ENCODE peak calls at places on chromosomes 11 and 22, in four cellular contexts. O is SK-N-SH, J is K562, I is GM12892. T is an unnamed sample.
A peak's percentile ranks its signal among the peaks of the same experiment; 100 is the strongest.

GRCh38 chr11:92776676-92777075 is 192.8 kb upstream of the MTNR1B start:
- DNase-seq in O (no peak), J (no peak), I (no peak), T (no peak)

GRCh38 chr22:39245130-39246039 is 603 bp upstream of the PDGFB start:
- DNase-seq in O (no peak), J (no peak), I (no peak), T (no peak)

GRCh38 chr11:46913484-46913883 is 4.9 kb downstream of the LRP4 start:
- DNase-seq in O (no peak), J (no peak), I (no peak), T (no peak)

GRCh38 chr11:62153617-62154016 is 29.8 kb downstream of the INCENP start:
- DNase-seq in O (no peak), J (no peak), I (no peak), T (no peak)

GRCh38 chr22:31441652-31442051 is 42.2 kb downstream of the DRG1 start:
- DNase-seq in O (no peak), J (no peak), I (no peak), T (no peak)

GRCh38 chr22:22789922-22790845 is 97.4 kb upstream of the IGLL5 start:
- DNase-seq in O (no peak), J (no peak), I (no peak), T (no peak)

GRCh38 chr11:76824980-76825725 is 35.6 kb upstream of the ACER3 start:
- DNase-seq in O (no peak), J (no peak), I (no peak), T (no peak)

GRCh38 chr11:57903441-57904123 is 120.1 kb upstream of the OR9Q1 start:
- DNase-seq in O (no peak), J (peak; percentile 58), I (peak; percentile 5), T (peak; percentile 8)

GRCh38 chr11:46330887-46331652 is 16.2 kb upstream of the DGKZ start:
- DNase-seq in O (no peak), J (no peak), I (no peak), T (no peak)

GRCh38 chr11:65867284-65868071 is 5.1 kb downstream of the EFEMP2 start:
- DNase-seq in O (peak; percentile 73), J (peak; percentile 51), I (no peak), T (no peak)

GRCh38 chr11:72439455-72439854 is 5.1 kb upstream of the CLPB start:
- DNase-seq in O (no peak), J (no peak), I (no peak), T (no peak)

GRCh38 chr11:79159657-79160450 is 281.0 kb downstream of the TENM4 start:
- DNase-seq in O (no peak), J (no peak), I (no peak), T (no peak)

DNA sequence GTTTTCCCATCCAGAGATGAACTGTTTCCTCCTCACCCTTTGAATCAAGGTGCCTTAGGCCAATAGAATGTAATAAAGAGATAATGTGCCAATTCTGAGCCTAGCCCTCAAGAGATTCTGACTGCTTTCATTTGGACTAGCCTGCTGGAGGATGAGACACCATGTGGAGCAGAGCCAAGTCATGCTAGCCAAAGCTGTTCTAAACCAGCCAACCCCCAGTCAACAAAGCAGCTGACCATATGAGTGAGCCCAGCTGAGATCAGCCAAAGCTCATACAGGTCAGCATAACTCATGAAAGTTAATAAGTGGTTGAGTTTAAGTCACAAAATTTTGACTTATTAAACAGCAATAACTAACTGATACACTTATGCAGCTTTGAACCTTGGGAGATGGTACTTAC is 66.7 kb upstream of the DBX1 start:
- DNase-seq in O (no peak), J (no peak), I (no peak), T (no peak)
- TF ChIP-seq TAF1 in O (no peak), J (no peak), I (no peak), T (no peak)

DNA sequence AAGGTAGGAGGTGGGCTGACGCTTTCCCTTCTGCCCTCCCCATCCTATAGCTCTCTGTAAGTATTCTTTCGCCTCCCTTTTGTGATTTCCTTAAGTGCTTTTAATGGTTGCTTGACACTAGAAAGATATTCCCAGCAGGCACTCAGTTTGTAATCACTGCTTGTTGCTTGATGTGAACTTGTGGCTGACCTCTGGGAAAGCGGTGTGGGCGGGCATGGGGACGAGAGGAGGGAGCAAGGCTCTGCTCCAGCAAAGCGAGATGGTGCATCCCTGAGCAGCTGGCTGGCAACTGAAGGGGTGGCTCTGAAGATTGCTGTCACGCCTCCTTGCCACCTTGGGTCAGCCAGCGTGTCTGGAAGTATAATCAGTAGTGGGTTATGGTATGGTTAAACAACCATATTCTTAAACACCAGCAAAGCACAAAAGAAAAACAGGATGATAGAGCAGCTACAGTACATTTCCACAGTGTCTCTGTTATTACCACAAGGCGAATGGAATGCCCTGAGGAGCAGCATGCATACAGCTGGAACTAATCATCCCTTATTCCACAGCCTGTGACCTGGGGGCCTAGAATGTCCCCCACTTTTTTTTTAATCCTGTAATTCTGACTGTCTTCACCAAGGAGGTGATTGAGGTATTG is 124.5 kb downstream of the TRIM44 start:
- DNase-seq in O (peak; percentile 19), J (no peak), I (no peak), T (no peak)
- TF ChIP-seq TAF1 in O (no peak), J (no peak), I (no peak), T (no peak)

DNA sequence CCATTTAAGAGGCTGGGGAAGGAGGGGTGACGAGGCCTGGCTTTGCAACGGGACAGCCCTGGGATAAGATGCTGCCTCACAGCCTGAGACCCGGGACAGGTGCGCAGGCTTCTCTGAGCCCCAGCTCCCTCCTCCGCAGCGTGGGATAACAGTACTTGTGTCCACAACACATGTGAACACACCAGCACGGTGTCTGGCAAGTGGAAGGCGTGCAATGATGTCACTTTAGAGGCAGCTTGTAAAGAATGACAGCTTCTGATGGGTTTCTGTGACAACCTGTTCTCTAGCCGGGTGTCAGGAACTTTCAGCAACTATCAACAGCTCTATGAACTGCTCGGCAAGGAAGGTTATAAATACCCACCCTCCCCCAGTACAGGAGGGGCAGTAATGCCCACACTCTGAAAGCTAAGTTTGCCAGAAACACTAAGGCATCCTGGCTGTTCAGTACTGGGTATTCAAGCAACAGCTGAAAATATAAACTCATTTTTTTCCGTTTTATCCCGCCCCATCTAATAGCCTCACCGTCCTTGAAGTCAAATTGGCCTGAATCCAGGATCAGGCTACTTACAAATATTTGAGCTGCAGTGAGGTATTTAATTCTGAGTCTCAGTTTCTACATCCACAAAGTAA is 59.7 kb downstream of the MYH9 start:
- DNase-seq in O (no peak), J (no peak), I (no peak), T (no peak)
- TF ChIP-seq TAF1 in O (no peak), J (no peak), I (no peak), T (no peak)

GRCh38 chr11:48107188-48107704 is 109.4 kb upstream of the OR4B1 start:
- DNase-seq in O (no peak), J (no peak), I (peak; percentile 34), T (no peak)
- TF ChIP-seq TAF1 in O (no peak), J (no peak), I (no peak), T (no peak)

GRCh38 chr11:82929121-82929520 is 27.6 kb downstream of the DDIAS start:
- DNase-seq in O (no peak), J (no peak), I (no peak), T (no peak)

GRCh38 chr11:82930734-82931133 is 29.2 kb downstream of the DDIAS start:
- DNase-seq in O (no peak), J (no peak), I (no peak), T (no peak)

GRCh38 chr11:82930229-82930628 is 28.7 kb downstream of the DDIAS start:
- DNase-seq in O (no peak), J (no peak), I (no peak), T (no peak)

GRCh38 chr11:82924522-82925224 is 23.1 kb downstream of the DDIAS start:
- DNase-seq in O (no peak), J (no peak), I (no peak), T (no peak)

DNA sequence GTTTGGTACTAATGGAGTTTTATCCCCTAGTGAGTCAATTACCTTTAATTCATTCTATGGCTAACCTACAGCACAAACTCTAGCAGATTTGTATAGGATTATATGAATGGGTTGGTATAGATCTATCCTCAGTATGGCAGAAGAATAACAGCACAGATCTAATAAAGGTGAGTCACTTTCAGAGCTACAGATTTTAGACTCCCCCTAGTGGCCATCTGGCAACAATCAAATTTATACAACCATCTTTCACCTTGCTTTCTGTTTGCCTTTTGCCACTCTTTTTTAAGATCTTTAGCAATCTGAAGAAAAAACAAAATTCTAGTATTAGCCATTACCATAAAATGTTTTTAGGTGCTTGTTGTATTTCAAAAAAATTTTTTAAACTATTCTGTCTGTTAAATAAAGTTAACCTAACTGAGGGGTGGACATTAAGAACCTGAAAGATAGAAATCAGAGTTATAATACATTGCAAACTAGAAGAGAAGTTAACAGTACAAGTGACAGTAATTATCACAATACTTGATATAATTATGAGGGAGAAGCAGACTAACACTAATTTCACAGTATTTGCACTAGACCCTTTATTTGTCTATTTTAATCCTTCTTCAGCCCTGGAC is 25.8 kb downstream of the DDIAS start:
- DNase-seq in O (peak; percentile 54), J (peak; percentile 50), I (peak; percentile 11), T (peak; percentile 17)
- TF ChIP-seq TAF1 in O (no peak), J (no peak), I (no peak), T (no peak)

DNA sequence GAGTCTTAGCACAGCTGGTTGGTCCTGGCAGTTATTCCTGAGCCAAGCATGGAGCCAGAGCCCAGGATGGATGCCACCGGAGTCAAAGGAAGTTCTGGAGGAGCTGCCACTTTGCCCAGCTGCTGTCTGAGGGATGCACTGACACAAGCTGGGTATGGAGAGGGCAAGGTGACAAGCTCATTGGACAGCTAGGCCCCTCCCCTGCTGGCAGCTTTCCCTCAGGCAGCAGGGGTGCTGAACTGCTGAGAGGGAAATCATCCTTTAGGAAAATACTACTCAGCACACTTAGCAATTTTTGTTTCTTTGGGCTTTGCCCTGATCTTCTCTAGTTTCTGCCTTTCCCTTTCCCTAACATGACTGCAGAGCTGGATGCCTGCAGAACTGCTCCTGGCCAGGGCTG is 99.3 kb upstream of the SESN3 start:
- DNase-seq in O (no peak), J (no peak), I (no peak), T (no peak)
- TF ChIP-seq TAF1 in O (no peak), J (no peak), I (no peak), T (no peak)

GRCh38 chr11:104803770-104804169 is 94.5 kb downstream of the CASP12 start:
- DNase-seq in O (no peak), J (no peak), I (no peak), T (no peak)

GRCh38 chr11:104795511-104796213 is 102.6 kb downstream of the CASP12 start:
- DNase-seq in O (no peak), J (no peak), I (no peak), T (no peak)

GRCh38 chr11:104798794-104799193 is 99.5 kb downstream of the CASP12 start:
- DNase-seq in O (no peak), J (no peak), I (no peak), T (no peak)

DNA sequence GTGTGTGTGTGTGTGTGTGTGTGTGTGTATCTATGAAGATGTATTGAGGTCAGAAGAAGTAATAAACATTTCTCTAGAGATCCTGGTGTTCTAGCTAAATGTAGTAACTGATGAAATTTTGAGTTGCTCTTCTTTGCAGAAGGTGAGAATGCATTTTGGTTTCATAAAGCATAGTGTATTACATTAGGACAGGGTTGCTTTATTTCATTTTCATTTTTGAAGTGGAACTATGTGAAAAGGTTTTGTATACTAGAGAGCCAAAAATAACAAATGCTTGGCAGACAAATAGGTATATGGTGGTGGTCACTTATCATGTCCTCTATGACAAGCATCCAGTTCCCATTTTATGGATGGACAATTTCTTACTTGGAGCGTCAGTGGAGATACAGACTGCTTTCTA is 99.0 kb downstream of the CASP12 start:
- DNase-seq in O (no peak), J (no peak), I (no peak), T (no peak)
- TF ChIP-seq TAF1 in O (no peak), J (no peak), I (no peak), T (no peak)